ENCODE peak calls at places on chromosome 18, in five cellular contexts. N, Z, I, J and M are unnamed samples. For H3K36me3, the result is how much of the 10 kb centered on the place peaks cover.

GRCh38 chr18:21538230-21538629 is 62.3 kb downstream of the ESCO1 start:
- DNase-seq in N (no peak), Z (no peak), I (no peak), J (no peak), M (no peak)

GRCh38 chr18:6039055-6039454 is 143.7 kb upstream of the TMEM200C start:
- DNase-seq in N (no peak), Z (no peak), I (no peak), J (no peak), M (no peak)

GRCh38 chr18:64929026-64929425 is 780.1 kb upstream of the LINC00305 start:
- DNase-seq in N (no peak), Z (no peak), I (no peak), J (no peak), M (no peak)

GRCh38 chr18:79413025-79413424 is 17.3 kb downstream of the NFATC1 start:
- DNase-seq in N (no peak), Z (no peak), I (no peak), J (no peak), M (no peak)

GRCh38 chr18:67131498-67131897 is 385.0 kb downstream of the DSEL start:
- DNase-seq in N (no peak), Z (no peak), I (no peak), J (no peak), M (no peak)

GRCh38 chr18:70501358-70501757 is 212.5 kb downstream of the SOCS6 start:
- DNase-seq in N (no peak), Z (no peak), I (no peak), J (no peak), M (no peak)

GRCh38 chr18:41645600-41646360 is 309.3 kb upstream of the PIK3C3 start:
- DNase-seq in N (no peak), Z (no peak), I (no peak), J (no peak), M (no peak)

GRCh38 chr18:3652380-3653262 is 202.6 kb downstream of the TGIF1 start:
- DNase-seq in N (no peak), Z (peak), I (no peak), J (no peak), M (peak)

DNA sequence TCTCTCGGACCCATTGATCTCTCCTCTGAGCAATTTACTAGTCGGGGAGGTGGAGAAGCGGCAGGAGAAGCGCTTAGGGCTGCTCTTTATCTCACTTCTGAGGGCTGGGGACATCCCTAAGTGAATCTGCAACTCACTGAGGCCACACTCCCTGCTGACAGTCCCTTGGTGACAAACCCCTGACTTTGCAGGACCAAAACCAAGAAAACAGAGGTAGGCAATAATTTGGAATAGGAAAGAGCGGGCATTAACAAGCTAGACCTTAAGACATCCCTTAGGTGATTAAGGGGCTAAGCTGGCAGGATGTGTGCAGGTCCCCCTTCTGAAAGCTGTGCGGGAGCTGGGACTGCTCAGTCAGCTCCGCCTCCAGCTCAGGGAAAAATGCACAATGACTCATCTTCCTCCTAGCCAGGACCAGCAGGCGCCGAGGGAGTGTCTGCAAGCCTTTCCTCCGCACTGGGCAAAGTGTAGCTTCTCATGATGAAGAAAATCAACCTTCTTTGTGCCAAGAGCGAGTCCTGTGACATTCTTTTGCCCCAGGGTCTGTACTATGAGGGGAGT is 63.3 kb downstream of the BOD1L2 start:
- DNase-seq in N (no peak), Z (peak), I (no peak), J (no peak), M (peak)
- H3K4me3 ChIP-seq in N (no peak), Z (peak), I (no peak), J (no peak), M (no peak)

GRCh38 chr18:48582946-48583345 is 44.1 kb downstream of the CTIF start:
- DNase-seq in N (no peak), Z (no peak), I (no peak), J (no peak), M (no peak)
- H3K36me3 ChIP-seq in N (under half), Z (under half), I (under half), J (under half), M (under half)

GRCh38 chr18:9735238-9735637 is 27.1 kb downstream of the RAB31 start:
- DNase-seq in N (peak), Z (no peak), I (no peak), J (no peak), M (no peak)

GRCh38 chr18:9737814-9738160 is 29.7 kb downstream of the RAB31 start:
- DNase-seq in N (peak), Z (no peak), I (no peak), J (no peak), M (no peak)

GRCh38 chr18:9735879-9736278 is 27.8 kb downstream of the RAB31 start:
- DNase-seq in N (peak), Z (no peak), I (no peak), J (no peak), M (no peak)

GRCh38 chr18:9736942-9737813 is 29.1 kb downstream of the RAB31 start:
- DNase-seq in N (peak), Z (no peak), I (no peak), J (no peak), M (peak)

GRCh38 chr18:9736445-9736844 is 28.3 kb downstream of the RAB31 start:
- DNase-seq in N (no peak), Z (no peak), I (no peak), J (no peak), M (no peak)
- H3K4me3 ChIP-seq in N (no peak), Z (no peak), I (no peak), J (no peak), M (no peak)

GRCh38 chr18:77115461-77115907 is 17.1 kb downstream of the MBP start:
- DNase-seq in N (peak), Z (no peak), I (no peak), J (no peak), M (no peak)

GRCh38 chr18:77118256-77119090 is 14.1 kb downstream of the MBP start:
- DNase-seq in N (peak), Z (no peak), I (no peak), J (no peak), M (no peak)

GRCh38 chr18:77114564-77115391 is 17.8 kb downstream of the MBP start:
- DNase-seq in N (peak), Z (no peak), I (peak), J (no peak), M (peak)

GRCh38 chr18:77114070-77114563 is 18.5 kb downstream of the MBP start:
- DNase-seq in N (no peak), Z (no peak), I (no peak), J (no peak), M (no peak)

DNA sequence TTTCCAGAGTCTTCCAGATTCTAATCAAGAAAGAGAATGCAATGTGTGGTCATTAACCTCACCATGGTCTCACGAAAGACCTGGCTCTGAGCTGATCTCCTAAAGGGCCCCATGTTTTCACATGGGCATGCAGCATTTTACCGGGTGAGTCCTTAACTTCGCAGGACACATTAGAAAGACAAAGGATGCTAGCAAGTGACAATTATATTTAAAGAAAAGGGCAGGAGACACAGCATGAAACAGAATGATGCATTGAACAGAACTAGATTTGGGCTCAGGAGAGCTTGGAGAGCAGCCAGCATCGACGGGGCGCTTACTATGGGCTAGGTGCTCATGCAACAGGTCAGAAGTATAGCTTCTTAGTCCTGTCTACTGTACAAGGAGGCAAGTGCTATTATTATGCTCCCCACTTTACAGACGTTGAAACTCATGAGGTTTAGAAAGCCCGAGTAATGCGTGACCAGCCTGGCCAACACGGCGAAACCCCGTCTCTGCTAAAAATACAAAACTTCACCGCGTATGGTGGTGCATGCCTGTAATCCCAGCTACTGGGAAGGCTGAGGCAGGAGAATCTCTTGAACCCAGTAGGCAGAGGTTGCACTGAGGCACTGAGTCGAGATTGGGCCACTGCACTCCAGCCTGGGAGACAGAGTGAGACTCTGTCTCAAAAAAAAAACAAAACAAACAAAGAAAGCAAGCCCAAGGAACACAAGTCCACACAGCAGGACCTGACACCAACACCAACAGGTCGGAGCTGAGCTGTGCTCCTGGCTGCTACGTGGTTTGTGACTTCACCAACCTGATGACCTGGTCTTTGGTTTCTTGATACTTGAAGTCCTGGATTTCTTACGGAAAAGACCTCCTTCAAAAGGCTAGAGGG is 16.1 kb downstream of the MBP start:
- DNase-seq in N (peak), Z (no peak), I (no peak), J (no peak), M (no peak)
- H3K36me3 ChIP-seq in N (under half), Z (under half), I (under half), J (under half), M (under half)

DNA sequence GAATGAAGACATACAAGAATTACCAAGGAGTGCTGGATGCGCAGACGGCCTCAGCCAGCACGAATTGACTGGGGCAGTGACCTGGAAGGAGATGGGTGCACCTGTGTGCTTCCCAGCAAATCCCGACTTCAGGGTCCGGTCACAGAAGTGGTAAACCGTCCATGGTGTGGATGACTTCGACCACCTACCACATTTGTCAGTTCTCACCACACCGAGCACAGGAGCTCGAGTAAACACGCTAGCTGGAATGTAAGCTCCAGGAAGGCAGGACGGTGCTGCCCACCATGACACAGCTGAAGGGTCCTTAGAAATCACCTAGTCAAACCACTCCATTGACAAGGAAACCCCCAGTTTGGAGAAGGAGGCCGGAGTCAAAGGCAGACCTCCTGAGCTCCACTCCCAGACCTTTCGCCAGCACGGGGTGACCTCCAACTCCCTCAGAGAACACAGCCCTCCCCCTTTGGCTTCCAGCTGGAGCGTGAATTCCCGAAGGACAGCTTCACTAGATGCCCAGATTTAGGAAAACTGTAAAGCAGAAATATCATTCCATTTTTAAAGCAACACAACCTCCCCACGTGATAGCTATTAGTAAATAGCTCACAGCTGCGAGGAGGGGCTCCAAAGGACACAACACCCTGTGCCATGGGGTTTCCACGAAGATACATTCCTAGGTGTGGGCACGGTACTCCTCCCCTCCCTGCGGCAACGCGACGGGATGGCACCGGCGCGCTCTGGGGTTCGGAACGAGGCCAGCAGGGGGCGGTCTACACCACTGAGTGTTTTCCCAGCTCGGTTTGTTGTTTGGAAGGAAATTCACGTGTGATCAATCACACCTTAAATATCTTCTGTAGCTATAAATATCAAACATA is 34.1 kb upstream of the GNAL start:
- DNase-seq in N (peak), Z (peak), I (no peak), J (peak), M (peak)
- H3K4me3 ChIP-seq in N (no peak), Z (no peak), I (no peak), J (no peak), M (no peak)

GRCh38 chr18:39681061-39681460 is 2115.5 kb upstream of the CELF4 start:
- DNase-seq in N (no peak), Z (no peak), I (no peak), J (no peak), M (no peak)
- H3K36me3 ChIP-seq in N (under half), Z (under half), I (under half), J (under half), M (under half)